ENCODE peak calls at places on chromosomes 6 and 20, in six cellular contexts. R is H1, B is breast epithelium, Z is fibroblast of mammary gland, J is DND-41, C is PC-3. S is an unnamed sample.

GRCh38 chr6:123848347-123848746 is 44.7 kb downstream of the NKAIN2 start:
- DNase-seq in R (no peak), B (no peak), Z (no peak), J (no peak), C (no peak), S (no peak)

GRCh38 chr20:45823949-45824835 is 2.9 kb downstream of the TNNC2 start:
- DNase-seq in R (peak), B (no peak), Z (peak), J (no peak), C (peak), S (peak)

GRCh38 chr20:18754030-18754659 is 59.4 kb upstream of the SCP2D1 start:
- DNase-seq in R (no peak), B (no peak), Z (no peak), J (no peak), C (no peak), S (peak)

GRCh38 chr6:152085533-152085932 is 278.1 kb downstream of the ESR1 start:
- DNase-seq in R (no peak), B (no peak), Z (peak), J (no peak), C (peak), S (no peak)

GRCh38 chr6:152151930-152152329 is 344.4 kb downstream of the ESR1 start:
- DNase-seq in R (no peak), B (no peak), Z (no peak), J (no peak), C (no peak), S (no peak)

GRCh38 chr6:116572162-116572561 is 858 bp downstream of the RWDD1 start:
- DNase-seq in R (no peak), B (no peak), Z (peak), J (peak), C (no peak), S (peak)

GRCh38 chr20:32612351-32612750 is 27.2 kb upstream of the NOL4L start:
- DNase-seq in R (no peak), B (no peak), Z (no peak), J (no peak), C (no peak), S (no peak)

GRCh38 chr6:167096991-167097390 is 25.9 kb upstream of the CCR6 start:
- DNase-seq in R (no peak), B (no peak), Z (no peak), J (no peak), C (no peak), S (no peak)

GRCh38 chr6:14305629-14306028 is 188.1 kb downstream of the CD83 start:
- DNase-seq in R (no peak), B (no peak), Z (no peak), J (no peak), C (no peak), S (no peak)

GRCh38 chr20:34705383-34706021 is 1.4 kb downstream of the TP53INP2 start:
- DNase-seq in R (no peak), B (no peak), Z (peak), J (no peak), C (peak), S (no peak)

GRCh38 chr6:108464506-108465084 is 96.1 kb upstream of the FOXO3 start:
- DNase-seq in R (no peak), B (no peak), Z (no peak), J (no peak), C (peak), S (no peak)

GRCh38 chr6:26109776-26110175 is 22.5 kb downstream of the HFE start:
- DNase-seq in R (no peak), B (no peak), Z (no peak), J (no peak), C (no peak), S (no peak)

GRCh38 chr6:157859775-157860504 is 36.9 kb downstream of the SNX9 start:
- DNase-seq in R (no peak), B (no peak), Z (no peak), J (no peak), C (peak), S (no peak)

DNA sequence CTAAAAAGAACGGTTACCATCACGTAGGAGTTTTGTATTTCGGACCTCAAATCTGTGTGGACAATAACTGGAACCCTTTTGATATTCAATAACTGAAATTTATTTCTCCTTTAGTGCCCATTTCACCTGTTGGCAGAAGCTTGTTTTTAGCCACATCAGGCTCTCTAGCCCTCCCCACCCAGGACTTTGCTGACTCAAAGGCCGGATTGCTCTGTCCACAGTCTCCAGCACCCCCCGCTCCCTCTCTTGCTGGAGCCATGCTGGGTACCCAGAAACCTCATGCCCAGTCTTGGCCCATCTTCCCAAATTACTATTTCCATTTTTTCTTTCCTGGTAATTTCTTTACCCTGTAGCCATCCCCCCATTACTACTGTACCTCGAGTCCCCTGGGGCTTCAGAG is 55.8 kb upstream of the DUSP22 start:
- DNase-seq in R (no peak), B (no peak), Z (no peak), J (no peak), C (no peak), S (no peak)
- H3K4me3 ChIP-seq in R (peak), B (peak), Z (no peak), J (peak), C (no peak), S (peak)

DNA sequence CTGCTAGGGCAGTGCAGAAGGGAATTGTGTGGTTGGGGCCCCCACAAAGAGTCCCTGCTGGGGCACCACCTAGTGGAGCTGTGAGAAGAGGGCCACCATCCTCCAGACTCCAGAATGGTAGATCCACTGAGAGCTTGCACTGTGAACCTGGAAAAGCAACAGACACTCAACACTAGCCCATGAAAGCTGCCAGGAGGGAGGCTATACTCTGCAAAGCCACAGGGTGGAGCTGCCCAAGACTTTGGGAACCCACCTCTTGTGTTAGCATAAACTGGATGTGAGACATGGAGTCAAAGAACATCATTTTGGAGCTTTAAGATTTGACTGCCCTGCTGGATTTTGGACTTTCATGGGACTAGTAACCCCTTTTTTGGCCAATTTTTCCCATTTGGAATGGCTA is 328.4 kb upstream of the KHDRBS2 start:
- DNase-seq in R (no peak), B (no peak), Z (no peak), J (no peak), C (no peak), S (no peak)
- TF ChIP-seq CTCF in R (no peak), B (no peak), Z (no peak), J (no peak), C (no peak), S (peak)

DNA sequence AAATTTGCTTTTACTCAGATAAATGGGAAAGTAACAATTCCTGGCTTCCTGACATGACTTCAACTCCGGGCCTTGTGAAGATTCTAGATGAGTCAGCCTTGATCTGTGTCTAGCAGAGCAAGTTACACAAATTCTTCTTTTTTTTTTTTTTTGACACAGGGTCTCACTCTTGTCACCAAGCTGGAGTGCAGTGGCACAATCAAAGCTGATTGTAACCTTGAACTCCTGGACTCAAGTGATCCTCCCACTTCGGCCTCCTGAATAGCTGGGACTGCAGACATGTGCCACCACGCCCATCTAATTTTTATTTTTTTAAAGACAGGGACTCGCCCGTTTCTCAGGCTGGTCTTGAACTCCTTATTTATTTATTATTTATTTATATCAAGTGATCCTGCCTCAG is 7.3 kb upstream of the ARHGAP18 start:
- DNase-seq in R (no peak), B (no peak), Z (peak), J (no peak), C (peak), S (no peak)
- H3K4me3 ChIP-seq in R (no peak), B (no peak), Z (no peak), J (no peak), C (no peak), S (no peak)

DNA sequence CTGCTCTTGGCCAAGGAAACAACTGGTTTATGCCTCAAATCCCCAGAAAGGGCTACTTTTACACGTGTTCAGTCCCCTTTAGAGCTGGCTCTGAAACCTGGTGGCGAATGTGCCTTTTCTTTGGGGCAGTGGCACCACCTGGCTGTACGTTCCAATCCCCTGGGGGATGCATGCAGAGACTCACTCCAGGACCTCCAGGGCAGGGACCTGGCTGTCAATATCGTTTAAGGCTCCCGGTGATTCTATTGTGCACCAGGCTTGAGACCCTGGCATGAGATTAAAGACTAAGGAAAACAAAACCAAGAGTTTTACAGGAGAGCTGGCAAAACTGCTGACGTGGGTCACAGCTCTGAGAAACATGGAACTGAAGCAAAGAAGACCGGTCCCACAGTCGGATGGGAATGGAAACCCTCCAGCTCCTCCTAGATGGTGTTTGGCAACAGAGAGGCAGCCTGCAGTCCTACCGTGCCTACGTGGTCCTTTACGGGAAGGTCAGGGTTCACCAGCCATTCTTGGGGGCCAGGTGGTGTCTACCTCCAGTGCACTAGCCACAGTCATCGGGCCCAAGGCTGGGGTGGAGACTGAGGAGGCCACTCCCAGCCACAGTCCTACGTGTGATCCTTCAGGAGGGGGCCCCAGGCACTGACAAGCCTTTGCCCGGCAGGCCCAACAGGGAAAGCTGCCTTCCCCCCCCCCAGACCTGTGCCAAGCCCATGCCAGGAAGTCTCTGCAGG is 203.3 kb upstream of the CST7 start:
- DNase-seq in R (no peak), B (no peak), Z (no peak), J (no peak), C (no peak), S (no peak)
- TF ChIP-seq CTCF in R (no peak), B (no peak), Z (no peak), J (peak), C (no peak), S (no peak)

GRCh38 chr6:90413396-90413795 is 116.8 kb upstream of the BACH2 start:
- DNase-seq in R (no peak), B (no peak), Z (no peak), J (no peak), C (no peak), S (no peak)
- H3K4me3 ChIP-seq in R (peak), B (peak), Z (no peak), J (peak), C (no peak), S (no peak)